ENCODE peak calls at places on chromosomes 5 and 9, in six cellular contexts. J is CD8-positive, alpha-beta T cell; S is stomach; R is A673; E is right cardiac atrium; X is astrocyte. O is an unnamed sample. For H3K4me1, the result is how much of the 10 kb centered on the place peaks cover.

GRCh38 chr9:134925011-134925511 is 7.3 kb upstream of the FCN1 start:
- DNase-seq in J (no peak), S (no peak), R (no peak), E (no peak), X (no peak), O (no peak)

GRCh38 chr5:8446179-8446578 is 577.2 kb downstream of the MTRR start:
- DNase-seq in J (no peak), S (no peak), R (no peak), E (no peak), X (no peak), O (no peak)

GRCh38 chr5:17897776-17898175 is 263.5 kb downstream of the TAF11L14 start:
- DNase-seq in J (no peak), S (no peak), R (peak), E (no peak), X (no peak), O (no peak)

GRCh38 chr5:111099058-111099778 is 7.1 kb downstream of the WDR36 start:
- DNase-seq in J (no peak), S (no peak), R (no peak), E (no peak), X (peak), O (no peak)

GRCh38 chr5:110377411-110378392 is 348.8 kb downstream of the TMEM232 start:
- DNase-seq in J (no peak), S (no peak), R (peak), E (no peak), X (peak), O (no peak)

GRCh38 chr5:6372251-6373080 is 5.9 kb downstream of the MED10 start:
- DNase-seq in J (no peak), S (no peak), R (no peak), E (peak), X (no peak), O (no peak)

GRCh38 chr5:69467442-69468225 is 25.0 kb upstream of the OCLN start:
- DNase-seq in J (no peak), S (no peak), R (no peak), E (no peak), X (no peak), O (no peak)

GRCh38 chr9:116715751-116716150 is 28.6 kb downstream of the TRIM32 start:
- DNase-seq in J (no peak), S (no peak), R (no peak), E (no peak), X (no peak), O (no peak)

GRCh38 chr5:86878250-86878649 is 260.5 kb downstream of the COX7C start:
- DNase-seq in J (no peak), S (no peak), R (no peak), E (no peak), X (peak), O (no peak)

GRCh38 chr5:171757853-171758535 is 27.6 kb upstream of the SMIM23 start:
- DNase-seq in J (no peak), S (no peak), R (no peak), E (no peak), X (peak), O (no peak)

GRCh38 chr5:122366501-122366900 is 54.5 kb downstream of the SNCAIP start:
- DNase-seq in J (no peak), S (no peak), R (no peak), E (no peak), X (peak), O (no peak)

GRCh38 chr9:84988621-84989020 is 319.1 kb downstream of the NTRK2 start:
- DNase-seq in J (no peak), S (no peak), R (no peak), E (no peak), X (no peak), O (no peak)

GRCh38 chr9:100492952-100493351 is 20.0 kb downstream of the TMEFF1 start:
- DNase-seq in J (no peak), S (no peak), R (no peak), E (no peak), X (peak), O (no peak)

GRCh38 chr5:14161825-14162556 is 18.8 kb downstream of the TRIO start:
- DNase-seq in J (no peak), S (no peak), R (peak), E (no peak), X (no peak), O (no peak)

GRCh38 chr9:17063535-17064135 is 71.2 kb upstream of the CNTLN start:
- DNase-seq in J (no peak), S (no peak), R (peak), E (no peak), X (peak), O (peak)

GRCh38 chr5:9716838-9717281 is 86.7 kb upstream of the TAS2R1 start:
- DNase-seq in J (no peak), S (no peak), R (no peak), E (no peak), X (peak), O (no peak)

GRCh38 chr9:97987490-97987889 is 4.3 kb downstream of the ANP32B start:
- DNase-seq in J (no peak), S (no peak), R (no peak), E (no peak), X (no peak), O (no peak)

GRCh38 chr5:159759791-159760300 is 156.4 kb upstream of the ADRA1B start:
- DNase-seq in J (no peak), S (no peak), R (no peak), E (no peak), X (no peak), O (no peak)

GRCh38 chr9:36023260-36024048 is 13.3 kb upstream of the RECK start:
- DNase-seq in J (peak), S (peak), R (peak), E (peak), X (peak), O (peak)

GRCh38 chr5:14581891-14582796 is 552 bp downstream of the OTULINL start:
- DNase-seq in J (peak), S (peak), R (peak), E (peak), X (no peak), O (peak)

GRCh38 chr9:123390337-123391135 is 34.5 kb downstream of the CRB2 start:
- DNase-seq in J (no peak), S (no peak), R (no peak), E (no peak), X (no peak), O (no peak)

GRCh38 chr9:118644066-118644465 is 725.2 kb downstream of the BRINP1 start:
- DNase-seq in J (no peak), S (no peak), R (no peak), E (no peak), X (no peak), O (no peak)

GRCh38 chr5:89613222-89613956 is 730.4 kb upstream of the MEF2C start:
- DNase-seq in J (no peak), S (no peak), R (no peak), E (no peak), X (peak), O (no peak)

GRCh38 chr5:132469380-132470372 is 20.9 kb downstream of the IRF1 start:
- DNase-seq in J (no peak), S (peak), R (no peak), E (no peak), X (no peak), O (no peak)

GRCh38 chr5:63837437-63837836 is 124.8 kb downstream of the HTR1A start:
- DNase-seq in J (no peak), S (no peak), R (no peak), E (no peak), X (no peak), O (no peak)

GRCh38 chr5:133387091-133387490 is 225.2 kb downstream of the FSTL4 start:
- DNase-seq in J (no peak), S (no peak), R (no peak), E (no peak), X (no peak), O (no peak)

GRCh38 chr5:106127341-106127781 is 1543.4 kb downstream of the EFNA5 start:
- DNase-seq in J (no peak), S (no peak), R (no peak), E (no peak), X (peak), O (no peak)

GRCh38 chr5:40477856-40478546 is 201.7 kb upstream of the PTGER4 start:
- DNase-seq in J (no peak), S (no peak), R (no peak), E (no peak), X (peak), O (no peak)

GRCh38 chr5:155004138-155004744 is 9.3 kb upstream of the KIF4B start:
- DNase-seq in J (no peak), S (peak), R (peak), E (peak), X (no peak), O (peak)

GRCh38 chr5:171494452-171495121 is 75.1 kb downstream of the FGF18 start:
- DNase-seq in J (no peak), S (no peak), R (peak), E (peak), X (peak), O (no peak)

GRCh38 chr5:149757956-149758355 is 27.8 kb downstream of the PPARGC1B start:
- DNase-seq in J (no peak), S (no peak), R (no peak), E (no peak), X (no peak), O (no peak)

GRCh38 chr5:113491022-113491421 is 2.8 kb upstream of the MCC start:
- DNase-seq in J (no peak), S (no peak), R (no peak), E (no peak), X (no peak), O (no peak)

GRCh38 chr9:93268551-93269314 is 84.8 kb downstream of the WNK2 start:
- DNase-seq in J (no peak), S (peak), R (no peak), E (no peak), X (no peak), O (no peak)
- H3K4me1 ChIP-seq in J (under half), S (under half), R (under half), E (under half), X (under half), O (under half)

DNA sequence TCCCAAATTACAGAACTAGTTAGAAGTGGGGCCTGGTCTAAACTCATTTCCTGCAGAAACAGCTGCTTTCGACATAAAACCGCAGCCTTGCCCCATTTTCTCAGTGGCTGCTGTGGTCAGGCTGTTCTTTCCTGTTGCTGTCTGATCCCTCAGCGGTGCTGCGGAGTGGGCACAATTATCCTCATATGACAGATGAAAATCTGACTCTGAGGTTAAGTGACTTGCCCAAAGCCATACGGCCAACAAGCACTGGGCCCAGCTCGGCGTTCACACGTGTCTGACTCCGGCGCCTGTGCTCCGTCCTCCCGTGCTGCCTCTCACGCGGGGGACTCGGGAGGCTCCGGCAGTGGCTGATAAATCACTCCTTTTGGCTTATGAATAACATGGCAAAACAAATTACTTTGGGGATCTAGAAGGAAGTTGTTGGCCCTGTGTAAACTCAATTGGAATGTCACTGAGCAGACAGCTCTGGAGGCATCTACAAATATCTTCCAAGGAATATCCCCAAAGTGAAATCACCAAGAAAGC is 142.6 kb upstream of the LMX1B start:
- DNase-seq in J (peak), S (peak), R (no peak), E (peak), X (peak), O (no peak)
- H3K4me1 ChIP-seq in J (half or more), S (under half), R (under half), E (under half), X (under half), O (under half)

DNA sequence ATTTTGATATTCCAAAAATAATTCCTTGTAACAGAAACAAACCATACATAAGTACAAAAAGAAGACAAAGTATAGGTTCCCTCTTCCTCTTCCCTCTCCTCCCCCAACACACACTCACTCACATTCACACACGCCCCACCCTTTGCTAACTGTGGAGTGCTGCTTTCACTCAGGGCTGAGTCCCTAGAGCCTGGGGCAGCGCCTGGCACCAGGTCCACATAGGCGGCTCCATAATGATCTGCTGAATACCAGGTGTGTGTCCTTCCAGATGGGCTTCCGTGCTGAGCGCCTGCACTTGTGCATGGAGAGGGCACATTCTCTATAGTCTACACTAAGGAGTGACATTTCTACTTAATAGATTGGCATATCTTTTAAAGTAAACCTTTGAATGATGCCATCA is 3.7 kb downstream of the SEMA4D start:
- DNase-seq in J (no peak), S (peak), R (no peak), E (no peak), X (no peak), O (no peak)
- H3K4me1 ChIP-seq in J (half or more), S (half or more), R (under half), E (under half), X (under half), O (under half)

GRCh38 chr9:137310190-137311052 is 8.3 kb upstream of the NRARP start:
- DNase-seq in J (no peak), S (no peak), R (no peak), E (no peak), X (no peak), O (no peak)
- H3K4me1 ChIP-seq in J (under half), S (half or more), R (under half), E (under half), X (under half), O (under half)

GRCh38 chr9:133133680-133134418 is 12.8 kb upstream of the RALGDS start:
- DNase-seq in J (peak), S (peak), R (no peak), E (peak), X (peak), O (no peak)

GRCh38 chr9:133132174-133132573 is 11.1 kb upstream of the RALGDS start:
- DNase-seq in J (no peak), S (no peak), R (no peak), E (no peak), X (no peak), O (no peak)

GRCh38 chr9:133129001-133129799 is 8.2 kb upstream of the RALGDS start:
- DNase-seq in J (no peak), S (no peak), R (no peak), E (no peak), X (no peak), O (no peak)

GRCh38 chr9:133130721-133131244 is 9.7 kb upstream of the RALGDS start:
- DNase-seq in J (peak), S (no peak), R (no peak), E (no peak), X (no peak), O (no peak)

GRCh38 chr9:133131506-133131905 is 10.5 kb upstream of the RALGDS start:
- DNase-seq in J (no peak), S (no peak), R (no peak), E (no peak), X (no peak), O (no peak)
- H3K4me1 ChIP-seq in J (half or more), S (half or more), R (under half), E (under half), X (under half), O (under half)

GRCh38 chr5:124728331-124729307 is 17.8 kb downstream of the ZNF608 start:
- DNase-seq in J (no peak), S (no peak), R (no peak), E (no peak), X (no peak), O (no peak)
- H3K4me1 ChIP-seq in J (under half), S (half or more), R (under half), E (under half), X (under half), O (under half)